ENCODE peak calls at places on chromosomes 2 and 18, in seven cellular contexts. One of them, this sample, is unnamed.

GRCh38 chr2:120873958-120874357 is 138.3 kb downstream of the GLI2 start:
- DNase-seq in colonic mucosa: no peak
- DNase-seq in IMR-90: no peak
- DNase-seq in A549: no peak
- DNase-seq in neural progenitor cell: no peak
- DNase-seq in GM23248: no peak
- DNase-seq in NT2/D1: no peak
- DNase-seq in this sample: no peak

GRCh38 chr2:230874456-230874855 is 9.7 kb downstream of the ITM2C start:
- DNase-seq in colonic mucosa: no peak
- DNase-seq in IMR-90: no peak
- DNase-seq in A549: no peak
- DNase-seq in neural progenitor cell: no peak
- DNase-seq in GM23248: no peak
- DNase-seq in NT2/D1: no peak
- DNase-seq in this sample: no peak

GRCh38 chr2:28398101-28398834 is 5.6 kb downstream of the FOSL2 start:
- DNase-seq in colonic mucosa: no peak
- DNase-seq in IMR-90: peak; percentile 74
- DNase-seq in A549: no peak
- DNase-seq in neural progenitor cell: no peak
- DNase-seq in GM23248: peak; percentile 75
- DNase-seq in NT2/D1: no peak
- DNase-seq in this sample: no peak

GRCh38 chr2:174344716-174345472 is 10.1 kb downstream of the SP9 start:
- DNase-seq in colonic mucosa: no peak
- DNase-seq in IMR-90: peak; percentile 63
- DNase-seq in A549: no peak
- DNase-seq in neural progenitor cell: peak; percentile 54
- DNase-seq in GM23248: peak; percentile 73
- DNase-seq in NT2/D1: no peak
- DNase-seq in this sample: peak; percentile 61

GRCh38 chr2:9089831-9090230 is 86.3 kb upstream of the MBOAT2 start:
- DNase-seq in colonic mucosa: no peak
- DNase-seq in IMR-90: no peak
- DNase-seq in A549: no peak
- DNase-seq in neural progenitor cell: no peak
- DNase-seq in GM23248: peak; percentile 64
- DNase-seq in NT2/D1: no peak
- DNase-seq in this sample: no peak

GRCh38 chr2:20483496-20483895 is 36.6 kb downstream of the RHOB start:
- DNase-seq in colonic mucosa: no peak
- DNase-seq in IMR-90: no peak
- DNase-seq in A549: no peak
- DNase-seq in neural progenitor cell: no peak
- DNase-seq in GM23248: no peak
- DNase-seq in NT2/D1: no peak
- DNase-seq in this sample: no peak

GRCh38 chr18:596288-596881 is 403 bp upstream of the CLUL1 start:
- DNase-seq in colonic mucosa: peak; percentile 72
- DNase-seq in IMR-90: no peak
- DNase-seq in A549: no peak
- DNase-seq in neural progenitor cell: peak; percentile 87
- DNase-seq in GM23248: peak; percentile 35
- DNase-seq in NT2/D1: peak; percentile 60
- DNase-seq in this sample: no peak

GRCh38 chr2:133568172-133568571 is at the start of gene NCKAP5:
- DNase-seq in colonic mucosa: peak; percentile 79
- DNase-seq in IMR-90: peak; percentile 82
- DNase-seq in A549: peak; percentile 38
- DNase-seq in neural progenitor cell: peak; percentile 57
- DNase-seq in GM23248: peak; percentile 55
- DNase-seq in NT2/D1: no peak
- DNase-seq in this sample: peak; percentile 13

GRCh38 chr2:71824436-71824835 is 323.2 kb downstream of the CYP26B1 start:
- DNase-seq in colonic mucosa: no peak
- DNase-seq in IMR-90: no peak
- DNase-seq in A549: no peak
- DNase-seq in neural progenitor cell: no peak
- DNase-seq in GM23248: no peak
- DNase-seq in NT2/D1: no peak
- DNase-seq in this sample: no peak

GRCh38 chr2:925309-925708 is 25.3 kb upstream of the SNTG2 start:
- DNase-seq in colonic mucosa: no peak
- DNase-seq in IMR-90: no peak
- DNase-seq in A549: no peak
- DNase-seq in neural progenitor cell: no peak
- DNase-seq in GM23248: no peak
- DNase-seq in NT2/D1: no peak
- DNase-seq in this sample: no peak

GRCh38 chr2:163604941-163605555 is 130.8 kb downstream of the FIGN start:
- DNase-seq in colonic mucosa: no peak
- DNase-seq in IMR-90: peak; percentile 79
- DNase-seq in A549: no peak
- DNase-seq in neural progenitor cell: no peak
- DNase-seq in GM23248: peak; percentile 59
- DNase-seq in NT2/D1: no peak
- DNase-seq in this sample: no peak

GRCh38 chr2:108968619-108969018 is 20.4 kb downstream of the EDAR start:
- DNase-seq in colonic mucosa: peak; percentile 80
- DNase-seq in IMR-90: no peak
- DNase-seq in A549: no peak
- DNase-seq in neural progenitor cell: no peak
- DNase-seq in GM23248: no peak
- DNase-seq in NT2/D1: no peak
- DNase-seq in this sample: no peak

GRCh38 chr2:170525566-170525900 is 189.6 kb upstream of the SP5 start:
- DNase-seq in colonic mucosa: peak; percentile 35
- DNase-seq in IMR-90: peak; percentile 94
- DNase-seq in A549: peak; percentile 23
- DNase-seq in neural progenitor cell: no peak
- DNase-seq in GM23248: peak; percentile 98
- DNase-seq in NT2/D1: peak; percentile 68
- DNase-seq in this sample: no peak

GRCh38 chr2:170531876-170532275 is 183.3 kb upstream of the SP5 start:
- DNase-seq in colonic mucosa: no peak
- DNase-seq in IMR-90: no peak
- DNase-seq in A549: no peak
- DNase-seq in neural progenitor cell: no peak
- DNase-seq in GM23248: no peak
- DNase-seq in NT2/D1: no peak
- DNase-seq in this sample: no peak

GRCh38 chr2:170533156-170533555 is 182.0 kb upstream of the SP5 start:
- DNase-seq in colonic mucosa: no peak
- DNase-seq in IMR-90: no peak
- DNase-seq in A549: no peak
- DNase-seq in neural progenitor cell: no peak
- DNase-seq in GM23248: no peak
- DNase-seq in NT2/D1: no peak
- DNase-seq in this sample: no peak

GRCh38 chr2:170530803-170531564 is 184.2 kb upstream of the SP5 start:
- DNase-seq in colonic mucosa: no peak
- DNase-seq in IMR-90: no peak
- DNase-seq in A549: no peak
- DNase-seq in neural progenitor cell: no peak
- DNase-seq in GM23248: no peak
- DNase-seq in NT2/D1: no peak
- DNase-seq in this sample: no peak

GRCh38 chr2:170530284-170530745 is 184.8 kb upstream of the SP5 start:
- DNase-seq in colonic mucosa: peak; percentile 88
- DNase-seq in IMR-90: peak; percentile 34
- DNase-seq in A549: peak; percentile 8
- DNase-seq in neural progenitor cell: peak; percentile 64
- DNase-seq in GM23248: no peak
- DNase-seq in NT2/D1: peak; percentile 30
- DNase-seq in this sample: peak; percentile 63
- H3K4me3 ChIP-seq in colonic mucosa: no peak overlapping the region
- H3K4me3 ChIP-seq in IMR-90: no peak overlapping the region
- H3K4me3 ChIP-seq in A549: no peak overlapping the region
- H3K4me3 ChIP-seq in neural progenitor cell: no peak overlapping the region
- H3K4me3 ChIP-seq in GM23248: no peak overlapping the region
- H3K4me3 ChIP-seq in NT2/D1: no peak overlapping the region
- H3K4me3 ChIP-seq in this sample: no peak overlapping the region

GRCh38 chr2:181471227-181471626 is 14.0 kb downstream of the ITGA4 start:
- DNase-seq in colonic mucosa: no peak
- DNase-seq in IMR-90: peak; percentile 7
- DNase-seq in A549: no peak
- DNase-seq in neural progenitor cell: no peak
- DNase-seq in GM23248: peak; percentile 21
- DNase-seq in NT2/D1: no peak
- DNase-seq in this sample: no peak

GRCh38 chr2:181470815-181471214 is 13.6 kb downstream of the ITGA4 start:
- DNase-seq in colonic mucosa: no peak
- DNase-seq in IMR-90: no peak
- DNase-seq in A549: no peak
- DNase-seq in neural progenitor cell: no peak
- DNase-seq in GM23248: no peak
- DNase-seq in NT2/D1: no peak
- DNase-seq in this sample: no peak

GRCh38 chr2:181468313-181468712 is 11.1 kb downstream of the ITGA4 start:
- DNase-seq in colonic mucosa: no peak
- DNase-seq in IMR-90: no peak
- DNase-seq in A549: no peak
- DNase-seq in neural progenitor cell: no peak
- DNase-seq in GM23248: peak; percentile 8
- DNase-seq in NT2/D1: no peak
- DNase-seq in this sample: peak; percentile 51

GRCh38 chr2:181466661-181467576 is 9.7 kb downstream of the ITGA4 start:
- DNase-seq in colonic mucosa: peak; percentile 76
- DNase-seq in IMR-90: peak; percentile 63
- DNase-seq in A549: no peak
- DNase-seq in neural progenitor cell: peak; percentile 77
- DNase-seq in GM23248: peak; percentile 72
- DNase-seq in NT2/D1: peak; percentile 50
- DNase-seq in this sample: peak; percentile 50

GRCh38 chr2:181468857-181469256 is 11.7 kb downstream of the ITGA4 start:
- DNase-seq in colonic mucosa: no peak
- DNase-seq in IMR-90: no peak
- DNase-seq in A549: no peak
- DNase-seq in neural progenitor cell: no peak
- DNase-seq in GM23248: peak; percentile 41
- DNase-seq in NT2/D1: no peak
- DNase-seq in this sample: no peak
- H3K4me1 ChIP-seq in colonic mucosa: no peaks in the 10 kb centered on the region
- H3K4me1 ChIP-seq in IMR-90: no peaks in the 10 kb centered on the region
- H3K4me1 ChIP-seq in A549: no peaks in the 10 kb centered on the region
- H3K4me1 ChIP-seq in neural progenitor cell: no peaks in the 10 kb centered on the region
- H3K4me1 ChIP-seq in GM23248: peaks cover 23% of the 10 kb centered on the region
- H3K4me1 ChIP-seq in NT2/D1: no peaks in the 10 kb centered on the region
- H3K4me1 ChIP-seq in this sample: peaks cover 29% of the 10 kb centered on the region

DNA sequence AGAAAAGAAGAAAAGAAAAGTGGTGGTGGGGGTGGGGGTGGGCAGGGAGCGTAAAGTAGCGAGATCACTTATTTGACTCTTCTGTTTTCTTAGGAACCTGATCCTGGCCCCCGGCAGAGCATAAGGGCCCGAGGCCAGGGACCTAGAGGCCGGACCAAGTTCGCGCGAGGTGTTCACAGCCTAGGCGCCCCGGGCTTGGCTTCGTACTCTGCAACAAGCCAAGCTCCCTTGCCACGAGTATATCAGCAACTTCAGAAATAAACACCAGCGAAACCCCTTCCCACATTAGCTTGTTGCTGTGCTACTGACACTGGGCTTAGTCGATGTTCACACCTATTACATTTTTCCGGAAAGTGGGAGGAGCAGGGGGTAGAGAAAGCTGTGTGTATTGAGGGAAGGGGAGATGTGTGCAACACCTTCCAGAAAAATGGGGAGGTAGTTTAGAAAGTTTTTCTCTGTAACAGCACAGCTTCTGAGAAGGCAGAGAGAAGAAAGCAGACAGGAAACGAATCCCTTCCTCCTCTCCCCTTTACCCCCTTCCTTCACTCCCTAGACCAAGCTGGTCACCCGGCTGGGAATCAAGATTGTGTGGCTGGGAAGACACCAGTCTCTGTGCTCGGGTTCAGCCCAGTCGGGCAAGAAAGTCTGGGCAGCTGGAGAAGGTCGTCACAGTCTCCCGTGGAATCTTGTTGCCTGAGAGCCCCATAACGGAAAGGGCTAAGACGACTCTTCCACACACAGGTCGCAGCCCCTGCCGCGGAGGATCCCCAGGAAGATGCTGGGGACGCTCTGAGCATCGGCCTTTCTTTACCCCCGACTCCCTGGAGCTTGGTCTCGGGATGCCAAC is 12.0 kb upstream of the SATB2 start:
- DNase-seq in colonic mucosa: peak; percentile 44
- DNase-seq in IMR-90: no peak
- DNase-seq in A549: no peak
- DNase-seq in neural progenitor cell: peak; percentile 18
- DNase-seq in GM23248: no peak
- DNase-seq in NT2/D1: no peak
- DNase-seq in this sample: no peak
- H3K4me3 ChIP-seq in colonic mucosa: peak overlapping the region; percentile 43
- H3K4me3 ChIP-seq in IMR-90: no peak overlapping the region
- H3K4me3 ChIP-seq in A549: no peak overlapping the region
- H3K4me3 ChIP-seq in neural progenitor cell: peak overlapping the region; percentile 34
- H3K4me3 ChIP-seq in GM23248: no peak overlapping the region
- H3K4me3 ChIP-seq in NT2/D1: no peak overlapping the region
- H3K4me3 ChIP-seq in this sample: no peak overlapping the region

GRCh38 chr18:70028084-70028483 is 80.4 kb upstream of the CD226 start:
- DNase-seq in colonic mucosa: no peak
- DNase-seq in IMR-90: no peak
- DNase-seq in A549: no peak
- DNase-seq in neural progenitor cell: no peak
- DNase-seq in GM23248: no peak
- DNase-seq in NT2/D1: no peak
- DNase-seq in this sample: no peak

GRCh38 chr18:70030728-70031127 is 83.1 kb upstream of the CD226 start:
- DNase-seq in colonic mucosa: no peak
- DNase-seq in IMR-90: no peak
- DNase-seq in A549: no peak
- DNase-seq in neural progenitor cell: no peak
- DNase-seq in GM23248: no peak
- DNase-seq in NT2/D1: no peak
- DNase-seq in this sample: no peak

GRCh38 chr18:70029163-70029562 is 81.5 kb upstream of the CD226 start:
- DNase-seq in colonic mucosa: no peak
- DNase-seq in IMR-90: no peak
- DNase-seq in A549: no peak
- DNase-seq in neural progenitor cell: no peak
- DNase-seq in GM23248: no peak
- DNase-seq in NT2/D1: no peak
- DNase-seq in this sample: no peak

GRCh38 chr18:70025580-70025979 is 77.9 kb upstream of the CD226 start:
- DNase-seq in colonic mucosa: no peak
- DNase-seq in IMR-90: no peak
- DNase-seq in A549: no peak
- DNase-seq in neural progenitor cell: no peak
- DNase-seq in GM23248: no peak
- DNase-seq in NT2/D1: no peak
- DNase-seq in this sample: no peak

DNA sequence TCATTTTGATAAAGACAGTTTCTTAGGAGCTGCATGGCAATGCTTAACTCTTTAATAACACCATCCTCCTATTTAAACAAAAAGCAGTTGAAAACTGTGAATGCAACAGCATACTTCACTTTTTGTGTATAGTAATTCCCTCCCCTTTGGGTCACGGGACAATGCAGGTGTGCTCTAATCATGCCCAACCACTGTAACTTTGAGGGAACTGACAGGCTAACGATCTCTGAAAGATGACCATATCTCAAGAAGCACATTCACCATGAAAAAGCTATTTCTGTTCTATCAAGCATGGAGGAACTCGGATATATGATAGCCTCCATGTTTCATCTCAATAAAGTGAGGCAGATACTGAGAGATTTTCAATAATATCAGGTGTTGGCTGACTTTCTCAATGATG is 81.1 kb upstream of the CD226 start:
- DNase-seq in colonic mucosa: no peak
- DNase-seq in IMR-90: no peak
- DNase-seq in A549: no peak
- DNase-seq in neural progenitor cell: no peak
- DNase-seq in GM23248: no peak
- DNase-seq in NT2/D1: no peak
- DNase-seq in this sample: no peak
- H3K4me1 ChIP-seq in colonic mucosa: no peaks in the 10 kb centered on the region
- H3K4me1 ChIP-seq in IMR-90: no peaks in the 10 kb centered on the region
- H3K4me1 ChIP-seq in A549: no peaks in the 10 kb centered on the region
- H3K4me1 ChIP-seq in neural progenitor cell: no peaks in the 10 kb centered on the region
- H3K4me1 ChIP-seq in GM23248: no peaks in the 10 kb centered on the region
- H3K4me1 ChIP-seq in NT2/D1: no peaks in the 10 kb centered on the region
- H3K4me1 ChIP-seq in this sample: no peaks in the 10 kb centered on the region

This sample was measured in HAP-1.